ENCODE peak calls at places on chromosomes 13 and 19, in seven cellular contexts. One of them, this sample, is unnamed.
A peak's percentile ranks its signal among the peaks of the same experiment; 100 is the strongest.

GRCh38 chr19:45156751-45157150 is 4.0 kb downstream of the NKPD1 start:
- DNase-seq in neural progenitor cell: no peak
- DNase-seq in brain microvascular endothelial cell: no peak
- DNase-seq in ovary: no peak
- DNase-seq in fibroblast of mammary gland: no peak
- DNase-seq in breast epithelium: no peak
- DNase-seq in left ventricle myocardium inferior: no peak
- DNase-seq in this sample: no peak

GRCh38 chr13:36745436-36745835 is 71.6 kb downstream of the SERTM1 start:
- DNase-seq in breast epithelium: no peak
- DNase-seq in left ventricle myocardium inferior: no peak
- DNase-seq in fibroblast of mammary gland: no peak
- DNase-seq in ovary: no peak
- DNase-seq in neural progenitor cell: no peak
- DNase-seq in brain microvascular endothelial cell: no peak
- DNase-seq in this sample: no peak

GRCh38 chr13:50074843-50075242 is 59.6 kb downstream of the KCNRG start:
- DNase-seq in left ventricle myocardium inferior: no peak
- DNase-seq in neural progenitor cell: no peak
- DNase-seq in ovary: no peak
- DNase-seq in breast epithelium: no peak
- DNase-seq in brain microvascular endothelial cell: no peak
- DNase-seq in fibroblast of mammary gland: no peak
- DNase-seq in this sample: peak; percentile 35

GRCh38 chr19:35777411-35777841 is 2.1 kb downstream of the ARHGAP33 start:
- DNase-seq in left ventricle myocardium inferior: no peak
- DNase-seq in neural progenitor cell: peak; percentile 64
- DNase-seq in breast epithelium: no peak
- DNase-seq in ovary: no peak
- DNase-seq in brain microvascular endothelial cell: no peak
- DNase-seq in fibroblast of mammary gland: no peak
- DNase-seq in this sample: no peak

GRCh38 chr13:109678459-109678858 is 107.9 kb downstream of the IRS2 start:
- DNase-seq in breast epithelium: no peak
- DNase-seq in brain microvascular endothelial cell: no peak
- DNase-seq in neural progenitor cell: no peak
- DNase-seq in fibroblast of mammary gland: no peak
- DNase-seq in left ventricle myocardium inferior: no peak
- DNase-seq in ovary: no peak
- DNase-seq in this sample: no peak

GRCh38 chr13:27424246-27425150 is at the start of gene GTF3A:
- DNase-seq in ovary: peak; percentile 81
- DNase-seq in brain microvascular endothelial cell: peak; percentile 64
- DNase-seq in left ventricle myocardium inferior: peak; percentile 83
- DNase-seq in breast epithelium: peak; percentile 79
- DNase-seq in fibroblast of mammary gland: peak; percentile 77
- DNase-seq in neural progenitor cell: peak; percentile 92
- DNase-seq in this sample: peak; percentile 82

GRCh38 chr13:87669379-87669978 is 1.7 kb upstream of the SLITRK5 start:
- DNase-seq in fibroblast of mammary gland: peak; percentile 31
- DNase-seq in left ventricle myocardium inferior: no peak
- DNase-seq in breast epithelium: no peak
- DNase-seq in ovary: no peak
- DNase-seq in neural progenitor cell: peak; percentile 56
- DNase-seq in brain microvascular endothelial cell: no peak
- DNase-seq in this sample: peak; percentile 6

GRCh38 chr19:15101479-15102082 is 5.6 kb upstream of the SYDE1 start:
- DNase-seq in brain microvascular endothelial cell: peak; percentile 53
- DNase-seq in breast epithelium: no peak
- DNase-seq in fibroblast of mammary gland: peak; percentile 62
- DNase-seq in neural progenitor cell: peak; percentile 45
- DNase-seq in ovary: no peak
- DNase-seq in left ventricle myocardium inferior: no peak
- DNase-seq in this sample: peak; percentile 54

GRCh38 chr13:35917942-35918645 is 213.1 kb downstream of the DCLK1 start:
- DNase-seq in neural progenitor cell: no peak
- DNase-seq in brain microvascular endothelial cell: no peak
- DNase-seq in left ventricle myocardium inferior: no peak
- DNase-seq in breast epithelium: no peak
- DNase-seq in fibroblast of mammary gland: peak; percentile 52
- DNase-seq in ovary: no peak
- DNase-seq in this sample: peak; percentile 13

GRCh38 chr19:37990362-37990761 is 83.4 kb downstream of the SIPA1L3 start:
- DNase-seq in ovary: no peak
- DNase-seq in fibroblast of mammary gland: no peak
- DNase-seq in breast epithelium: peak; percentile 65
- DNase-seq in left ventricle myocardium inferior: no peak
- DNase-seq in neural progenitor cell: no peak
- DNase-seq in brain microvascular endothelial cell: no peak
- DNase-seq in this sample: no peak

GRCh38 chr19:14385492-14385891 is 4.2 kb downstream of the ADGRE5 start:
- DNase-seq in brain microvascular endothelial cell: no peak
- DNase-seq in ovary: no peak
- DNase-seq in neural progenitor cell: no peak
- DNase-seq in left ventricle myocardium inferior: no peak
- DNase-seq in fibroblast of mammary gland: no peak
- DNase-seq in breast epithelium: no peak
- DNase-seq in this sample: no peak

GRCh38 chr13:68369739-68370138 is 1139.6 kb upstream of the PCDH9 start:
- DNase-seq in fibroblast of mammary gland: no peak
- DNase-seq in brain microvascular endothelial cell: peak; percentile 0
- DNase-seq in left ventricle myocardium inferior: no peak
- DNase-seq in neural progenitor cell: no peak
- DNase-seq in breast epithelium: no peak
- DNase-seq in ovary: no peak
- DNase-seq in this sample: no peak

GRCh38 chr19:51029718-51030117 is 3.3 kb upstream of the KLK11 start:
- DNase-seq in fibroblast of mammary gland: no peak
- DNase-seq in left ventricle myocardium inferior: no peak
- DNase-seq in breast epithelium: no peak
- DNase-seq in brain microvascular endothelial cell: no peak
- DNase-seq in ovary: no peak
- DNase-seq in neural progenitor cell: no peak
- DNase-seq in this sample: no peak

GRCh38 chr19:10672529-10673150 is 18.5 kb downstream of the ILF3 start:
- DNase-seq in left ventricle myocardium inferior: no peak
- DNase-seq in fibroblast of mammary gland: peak; percentile 33
- DNase-seq in brain microvascular endothelial cell: no peak
- DNase-seq in neural progenitor cell: no peak
- DNase-seq in ovary: no peak
- DNase-seq in breast epithelium: no peak
- DNase-seq in this sample: no peak

GRCh38 chr19:19782783-19783182 is 38.8 kb downstream of the ZNF506 start:
- DNase-seq in neural progenitor cell: no peak
- DNase-seq in ovary: no peak
- DNase-seq in breast epithelium: no peak
- DNase-seq in brain microvascular endothelial cell: no peak
- DNase-seq in fibroblast of mammary gland: no peak
- DNase-seq in left ventricle myocardium inferior: no peak
- DNase-seq in this sample: no peak

DNA sequence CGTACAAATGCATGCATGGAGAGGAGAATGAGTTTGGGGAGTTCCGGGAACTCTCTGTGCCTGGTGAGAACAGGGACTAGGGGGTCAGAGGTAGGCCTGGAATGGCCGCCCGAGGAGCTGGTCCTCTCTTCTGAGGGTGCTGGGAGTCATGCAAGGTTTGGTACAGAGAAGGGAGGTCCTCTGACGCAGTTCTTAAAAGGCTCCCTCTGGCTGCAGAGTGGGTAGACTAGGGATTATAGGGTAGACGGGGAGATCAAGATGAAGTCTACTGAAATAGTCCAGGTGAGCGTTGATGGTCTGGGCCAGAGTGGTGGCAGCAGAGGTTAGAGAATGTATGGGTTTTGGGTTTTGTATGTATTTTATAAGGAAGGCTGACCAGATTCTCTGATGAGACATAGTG is 796 bp downstream of the ZNF304 start:
- DNase-seq in left ventricle myocardium inferior: no peak
- DNase-seq in fibroblast of mammary gland: peak; percentile 15
- DNase-seq in ovary: no peak
- DNase-seq in neural progenitor cell: peak; percentile 6
- DNase-seq in brain microvascular endothelial cell: no peak
- DNase-seq in breast epithelium: no peak
- DNase-seq in this sample: peak; percentile 2
- TF ChIP-seq CTCF in left ventricle myocardium inferior: no peak
- TF ChIP-seq CTCF in fibroblast of mammary gland: peak; percentile 5
- TF ChIP-seq CTCF in ovary: no peak
- TF ChIP-seq CTCF in neural progenitor cell: no peak
- TF ChIP-seq CTCF in brain microvascular endothelial cell: peak; percentile 6
- TF ChIP-seq CTCF in breast epithelium: no peak
- TF ChIP-seq CTCF in this sample: no peak

DNA sequence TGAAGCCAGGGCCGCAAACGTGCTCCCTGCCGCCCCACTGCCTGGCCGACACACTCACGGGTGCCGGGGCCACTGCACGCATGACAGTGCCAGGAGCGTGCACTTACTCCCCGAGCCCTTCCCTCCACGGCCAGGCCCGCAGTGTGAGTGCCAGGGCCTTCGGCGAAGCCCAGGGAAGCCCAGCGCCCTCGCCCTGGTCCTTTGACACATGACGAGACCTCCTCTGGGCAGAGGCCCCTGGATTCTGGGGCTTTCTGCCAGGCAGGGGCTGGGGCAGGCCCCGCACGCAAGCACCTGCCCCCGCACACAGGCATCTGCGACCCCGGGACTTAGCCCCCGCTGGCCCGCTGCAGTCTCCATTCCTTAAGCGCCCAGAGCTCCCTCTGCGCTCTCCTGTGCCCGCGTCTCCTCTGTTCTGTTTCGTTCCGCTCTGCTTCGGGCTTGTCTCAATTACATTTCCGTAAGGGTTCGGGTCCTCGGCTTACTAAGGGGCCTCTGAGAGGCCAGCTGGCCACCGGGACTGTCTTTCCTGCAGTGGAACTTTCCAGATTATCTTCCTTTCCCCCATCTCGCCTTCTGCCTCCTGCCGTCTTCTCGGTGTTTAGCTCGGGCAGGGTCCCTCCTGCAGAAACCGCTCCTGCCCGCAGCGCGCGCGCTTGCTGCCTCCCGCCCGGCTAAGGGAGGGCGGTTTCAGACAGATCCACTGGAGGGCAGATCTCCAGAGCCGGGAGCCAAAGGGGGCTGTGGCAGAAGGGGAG is 98.8 kb downstream of the ING1 start:
- DNase-seq in ovary: no peak
- DNase-seq in neural progenitor cell: no peak
- DNase-seq in brain microvascular endothelial cell: no peak
- DNase-seq in fibroblast of mammary gland: peak; percentile 28
- DNase-seq in breast epithelium: no peak
- DNase-seq in left ventricle myocardium inferior: no peak
- DNase-seq in this sample: peak; percentile 26
- H3K4me3 ChIP-seq in ovary: peak overlapping the region; percentile 24
- H3K4me3 ChIP-seq in neural progenitor cell: no peak overlapping the region
- H3K4me3 ChIP-seq in brain microvascular endothelial cell: peak overlapping the region; percentile 40
- H3K4me3 ChIP-seq in fibroblast of mammary gland: peak overlapping the region; percentile 35
- H3K4me3 ChIP-seq in breast epithelium: peak overlapping the region; percentile 55
- H3K4me3 ChIP-seq in left ventricle myocardium inferior: peak overlapping the region; percentile 55
- H3K4me3 ChIP-seq in this sample: peak overlapping the region; percentile 52

GRCh38 chr19:7883796-7884570 is 4.3 kb upstream of the LRRC8E start:
- DNase-seq in breast epithelium: no peak
- DNase-seq in neural progenitor cell: no peak
- DNase-seq in fibroblast of mammary gland: peak; percentile 47
- DNase-seq in left ventricle myocardium inferior: no peak
- DNase-seq in ovary: no peak
- DNase-seq in brain microvascular endothelial cell: no peak
- DNase-seq in this sample: peak; percentile 27

GRCh38 chr19:7888826-7889217 is 512 bp downstream of the LRRC8E start:
- DNase-seq in ovary: no peak
- DNase-seq in left ventricle myocardium inferior: no peak
- DNase-seq in neural progenitor cell: no peak
- DNase-seq in breast epithelium: no peak
- DNase-seq in fibroblast of mammary gland: no peak
- DNase-seq in brain microvascular endothelial cell: no peak
- DNase-seq in this sample: no peak

GRCh38 chr19:7888145-7888825 is at the start of gene LRRC8E:
- DNase-seq in neural progenitor cell: peak; percentile 83
- DNase-seq in left ventricle myocardium inferior: no peak
- DNase-seq in ovary: no peak
- DNase-seq in fibroblast of mammary gland: peak; percentile 60
- DNase-seq in brain microvascular endothelial cell: peak; percentile 64
- DNase-seq in breast epithelium: peak; percentile 74
- DNase-seq in this sample: peak; percentile 43

GRCh38 chr19:7885818-7886217 is 2.5 kb upstream of the LRRC8E start:
- DNase-seq in left ventricle myocardium inferior: no peak
- DNase-seq in breast epithelium: no peak
- DNase-seq in fibroblast of mammary gland: no peak
- DNase-seq in ovary: no peak
- DNase-seq in neural progenitor cell: no peak
- DNase-seq in brain microvascular endothelial cell: no peak
- DNase-seq in this sample: no peak

GRCh38 chr19:7887408-7888144 is 734 bp upstream of the LRRC8E start:
- DNase-seq in breast epithelium: no peak
- DNase-seq in brain microvascular endothelial cell: no peak
- DNase-seq in left ventricle myocardium inferior: no peak
- DNase-seq in ovary: no peak
- DNase-seq in neural progenitor cell: no peak
- DNase-seq in fibroblast of mammary gland: no peak
- DNase-seq in this sample: no peak
- TF ChIP-seq CTCF in breast epithelium: no peak
- TF ChIP-seq CTCF in brain microvascular endothelial cell: no peak
- TF ChIP-seq CTCF in left ventricle myocardium inferior: no peak
- TF ChIP-seq CTCF in ovary: no peak
- TF ChIP-seq CTCF in neural progenitor cell: no peak
- TF ChIP-seq CTCF in fibroblast of mammary gland: no peak
- TF ChIP-seq CTCF in this sample: no peak

GRCh38 chr19:6772028-6772865 is at the start of gene VAV1:
- DNase-seq in fibroblast of mammary gland: no peak
- DNase-seq in neural progenitor cell: no peak
- DNase-seq in left ventricle myocardium inferior: peak; percentile 58
- DNase-seq in ovary: no peak
- DNase-seq in breast epithelium: no peak
- DNase-seq in brain microvascular endothelial cell: no peak
- DNase-seq in this sample: no peak

GRCh38 chr19:6769006-6769637 is 1.9 kb upstream of the SH2D3A start:
- DNase-seq in fibroblast of mammary gland: peak; percentile 20
- DNase-seq in brain microvascular endothelial cell: no peak
- DNase-seq in neural progenitor cell: peak; percentile 64
- DNase-seq in ovary: no peak
- DNase-seq in breast epithelium: no peak
- DNase-seq in left ventricle myocardium inferior: no peak
- DNase-seq in this sample: peak; percentile 28

GRCh38 chr19:6774821-6775707 is 2.6 kb downstream of the VAV1 start:
- DNase-seq in ovary: no peak
- DNase-seq in neural progenitor cell: peak; percentile 38
- DNase-seq in fibroblast of mammary gland: no peak
- DNase-seq in breast epithelium: no peak
- DNase-seq in brain microvascular endothelial cell: no peak
- DNase-seq in left ventricle myocardium inferior: no peak
- DNase-seq in this sample: peak; percentile 10

GRCh38 chr19:6773323-6773931 is 919 bp downstream of the VAV1 start:
- DNase-seq in brain microvascular endothelial cell: no peak
- DNase-seq in left ventricle myocardium inferior: peak; percentile 41
- DNase-seq in fibroblast of mammary gland: no peak
- DNase-seq in breast epithelium: no peak
- DNase-seq in ovary: no peak
- DNase-seq in neural progenitor cell: no peak
- DNase-seq in this sample: no peak

DNA sequence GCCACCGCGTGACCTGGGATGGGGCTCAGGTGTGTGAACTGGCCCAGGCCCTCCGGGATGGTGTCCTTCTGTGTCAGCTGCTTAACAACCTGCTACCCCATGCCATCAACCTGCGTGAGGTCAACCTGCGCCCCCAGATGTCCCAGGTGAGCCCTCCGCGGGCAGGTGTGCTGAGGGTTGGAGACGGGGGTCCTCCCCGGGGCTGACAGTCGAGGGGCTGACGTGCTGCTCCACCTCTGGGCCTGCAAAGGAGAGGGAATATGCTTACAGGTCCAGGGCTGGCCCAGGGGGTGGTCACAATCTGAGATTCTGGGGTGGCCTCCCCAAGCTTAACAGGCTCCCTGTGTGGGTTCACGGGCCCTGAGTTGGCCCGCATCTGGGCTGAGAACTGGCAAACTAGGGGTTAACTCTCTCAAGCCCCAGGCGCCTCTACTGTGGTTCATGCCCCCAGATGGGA is 386 bp downstream of the VAV1 start:
- DNase-seq in ovary: no peak
- DNase-seq in left ventricle myocardium inferior: no peak
- DNase-seq in breast epithelium: no peak
- DNase-seq in neural progenitor cell: no peak
- DNase-seq in brain microvascular endothelial cell: no peak
- DNase-seq in fibroblast of mammary gland: no peak
- DNase-seq in this sample: no peak
- H3K4me3 ChIP-seq in ovary: peak overlapping the region; percentile 10
- H3K4me3 ChIP-seq in left ventricle myocardium inferior: peak overlapping the region; percentile 52
- H3K4me3 ChIP-seq in breast epithelium: peak overlapping the region; percentile 56
- H3K4me3 ChIP-seq in neural progenitor cell: no peak overlapping the region
- H3K4me3 ChIP-seq in brain microvascular endothelial cell: no peak overlapping the region
- H3K4me3 ChIP-seq in fibroblast of mammary gland: no peak overlapping the region
- H3K4me3 ChIP-seq in this sample: no peak overlapping the region